ENCODE peak calls at places on chromosomes 12 and 14, in six cellular contexts. Q, F, W, D, N and J are unnamed samples.
A peak's percentile ranks its signal among the peaks of the same experiment; 100 is the strongest.

GRCh38 chr12:94725375-94726168 is 75.2 kb upstream of the TMCC3 start:
- DNase-seq in Q (peak; percentile 45), F (peak; percentile 40), W (peak; percentile 48), D (peak; percentile 38), N (peak; percentile 44), J (no peak)

GRCh38 chr12:65203376-65203775 is 34.0 kb downstream of the LEMD3 start:
- DNase-seq in Q (no peak), F (no peak), W (no peak), D (no peak), N (no peak), J (no peak)

GRCh38 chr12:47602330-47602729 is 103.5 kb downstream of the RPAP3 start:
- DNase-seq in Q (no peak), F (no peak), W (no peak), D (no peak), N (no peak), J (no peak)

GRCh38 chr14:56153271-56153670 is 35.1 kb downstream of the PELI2 start:
- DNase-seq in Q (no peak), F (no peak), W (no peak), D (no peak), N (no peak), J (no peak)

GRCh38 chr12:93322784-93323183 is 54.9 kb upstream of the NUDT4 start:
- DNase-seq in Q (no peak), F (no peak), W (no peak), D (no peak), N (no peak), J (peak; percentile 52)

GRCh38 chr12:67441736-67442346 is 172.7 kb downstream of the CAND1 start:
- DNase-seq in Q (peak; percentile 94), F (peak; percentile 83), W (peak; percentile 93), D (peak; percentile 61), N (peak; percentile 87), J (peak; percentile 48)

GRCh38 chr12:19110541-19110940 is 19.0 kb upstream of the PLEKHA5 start:
- DNase-seq in Q (no peak), F (no peak), W (no peak), D (no peak), N (no peak), J (no peak)

GRCh38 chr12:123559468-123559867 is 24.9 kb upstream of the TMED2 start:
- DNase-seq in Q (no peak), F (no peak), W (no peak), D (no peak), N (no peak), J (no peak)

GRCh38 chr14:91515979-91516378 is 5.9 kb upstream of the PPP4R3A start:
- DNase-seq in Q (peak; percentile 21), F (no peak), W (no peak), D (no peak), N (no peak), J (no peak)

GRCh38 chr12:47989666-47990065 is 14.6 kb downstream of the COL2A1 start:
- DNase-seq in Q (no peak), F (no peak), W (no peak), D (no peak), N (no peak), J (no peak)

GRCh38 chr12:130286041-130286440 is 51.6 kb upstream of the PIWIL1 start:
- DNase-seq in Q (no peak), F (no peak), W (no peak), D (no peak), N (no peak), J (no peak)

GRCh38 chr14:24818823-24819341 is 184.9 kb upstream of the GZMB start:
- DNase-seq in Q (peak; percentile 91), F (no peak), W (no peak), D (no peak), N (no peak), J (no peak)

GRCh38 chr12:56046027-56046780 is 4.5 kb downstream of the RPS26 start:
- DNase-seq in Q (no peak), F (no peak), W (no peak), D (no peak), N (no peak), J (no peak)

GRCh38 chr12:74339211-74339610 is 198.4 kb upstream of the ATXN7L3B start:
- DNase-seq in Q (no peak), F (no peak), W (no peak), D (no peak), N (no peak), J (no peak)

GRCh38 chr12:77377116-77377515 is 311.7 kb upstream of the E2F7 start:
- DNase-seq in Q (no peak), F (no peak), W (no peak), D (no peak), N (no peak), J (no peak)

GRCh38 chr14:104094056-104094708 is 8.7 kb downstream of the ASPG start:
- DNase-seq in Q (no peak), F (no peak), W (no peak), D (no peak), N (no peak), J (no peak)

GRCh38 chr12:52801773-52802172 is 5.9 kb upstream of the KRT3 start:
- DNase-seq in Q (no peak), F (no peak), W (no peak), D (no peak), N (no peak), J (no peak)

GRCh38 chr14:61560323-61560722 is 135.0 kb upstream of the HIF1A start:
- DNase-seq in Q (no peak), F (no peak), W (no peak), D (no peak), N (no peak), J (no peak)

GRCh38 chr14:61557854-61558253 is 137.5 kb upstream of the HIF1A start:
- DNase-seq in Q (no peak), F (no peak), W (no peak), D (no peak), N (no peak), J (no peak)

GRCh38 chr14:61558271-61558670 is 137.0 kb upstream of the HIF1A start:
- DNase-seq in Q (no peak), F (no peak), W (no peak), D (no peak), N (no peak), J (no peak)

GRCh38 chr14:61561144-61561543 is 134.2 kb upstream of the HIF1A start:
- DNase-seq in Q (no peak), F (no peak), W (no peak), D (no peak), N (no peak), J (no peak)

DNA sequence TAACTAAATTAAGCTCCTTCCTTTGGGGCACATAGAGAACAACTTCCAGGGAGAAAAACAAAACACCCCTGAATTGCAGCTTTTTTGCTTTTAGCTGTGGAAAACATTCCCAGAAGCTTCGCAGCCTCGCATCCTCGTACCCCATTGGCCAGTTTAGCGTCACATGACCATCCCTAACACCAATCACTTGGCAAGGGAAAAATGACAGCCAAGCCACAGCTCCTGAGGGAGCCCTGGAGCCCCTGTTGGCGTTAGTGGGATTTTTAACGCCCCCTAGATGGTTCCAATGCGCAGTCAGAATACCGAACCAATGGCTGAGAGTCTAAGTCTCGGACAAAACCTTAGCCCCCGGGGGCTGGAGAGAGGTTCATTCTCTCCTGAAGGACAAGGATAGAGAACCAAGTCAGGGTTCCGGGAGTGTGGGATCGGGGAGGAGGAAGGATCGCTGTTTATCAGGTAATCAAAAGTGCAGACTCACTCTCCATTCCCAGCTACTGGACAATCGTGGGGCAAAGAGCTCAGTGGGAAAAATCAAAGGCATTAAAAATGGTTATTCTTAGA is 135.6 kb upstream of the HIF1A start:
- DNase-seq in Q (no peak), F (no peak), W (no peak), D (peak; percentile 71), N (no peak), J (no peak)
- TF ChIP-seq POLR2A in Q (no peak), F (no peak), W (no peak), D (no peak), N (no peak), J (no peak)

GRCh38 chr12:68808388-68809189 is 612 bp downstream of the MDM2 start:
- DNase-seq in Q (peak; percentile 94), F (peak; percentile 59), W (peak; percentile 88), D (peak; percentile 87), N (peak; percentile 89), J (peak; percentile 69)
- TF ChIP-seq POLR2A in Q (no peak), F (peak; percentile 25), W (peak; percentile 90), D (no peak), N (no peak), J (peak; percentile 47)

DNA sequence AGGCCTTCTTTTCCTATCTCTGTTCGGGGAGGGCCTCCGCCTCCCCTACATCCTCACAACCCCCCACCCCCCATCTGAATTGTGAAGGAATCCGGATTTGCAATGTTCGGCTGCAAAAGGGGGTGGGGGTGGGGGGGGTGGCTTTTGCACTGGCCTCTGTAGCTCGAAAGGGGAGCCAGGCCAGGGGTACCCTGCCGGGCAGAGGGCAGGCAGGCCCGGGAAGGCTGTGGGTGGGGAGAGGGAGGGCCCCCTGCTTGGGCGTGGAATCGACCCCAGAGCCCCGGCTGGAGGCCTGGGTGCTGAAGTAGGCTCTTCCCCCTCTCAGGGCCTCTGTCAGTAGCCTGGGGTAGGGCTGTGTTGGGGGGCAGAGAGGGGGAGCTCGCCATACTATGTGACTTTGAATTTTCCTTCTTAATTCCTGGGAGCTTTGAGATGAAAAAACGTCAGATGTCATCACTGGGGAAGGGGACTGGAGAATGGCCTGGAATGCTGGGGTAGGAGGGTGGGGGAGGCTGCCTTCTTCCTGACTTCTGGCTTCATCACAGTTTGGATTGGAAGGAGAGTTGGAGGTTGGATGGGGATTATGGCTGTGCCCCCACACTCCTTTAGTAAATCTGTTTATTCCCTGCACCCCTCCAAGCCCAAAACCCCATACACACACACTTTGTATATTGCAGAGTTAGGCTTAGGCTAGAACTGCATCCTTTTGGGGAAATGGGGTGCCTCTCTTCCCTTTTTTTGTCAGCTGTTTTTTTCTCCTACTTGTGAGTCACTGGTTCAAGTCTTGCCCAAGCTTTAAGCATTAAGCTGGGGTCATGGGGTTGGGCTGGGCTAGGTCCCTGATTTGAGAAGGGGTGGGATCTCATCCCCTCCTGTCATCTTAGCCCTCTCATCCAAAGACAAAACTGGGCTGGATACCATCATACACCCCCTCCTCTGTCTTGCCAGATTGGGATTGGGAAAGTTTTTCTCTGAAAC is 1.3 kb downstream of the LRP1 start:
- DNase-seq in Q (no peak), F (no peak), W (peak; percentile 51), D (no peak), N (peak; percentile 82), J (peak; percentile 48)
- TF ChIP-seq POLR2A in Q (no peak), F (no peak), W (no peak), D (no peak), N (no peak), J (no peak)

DNA sequence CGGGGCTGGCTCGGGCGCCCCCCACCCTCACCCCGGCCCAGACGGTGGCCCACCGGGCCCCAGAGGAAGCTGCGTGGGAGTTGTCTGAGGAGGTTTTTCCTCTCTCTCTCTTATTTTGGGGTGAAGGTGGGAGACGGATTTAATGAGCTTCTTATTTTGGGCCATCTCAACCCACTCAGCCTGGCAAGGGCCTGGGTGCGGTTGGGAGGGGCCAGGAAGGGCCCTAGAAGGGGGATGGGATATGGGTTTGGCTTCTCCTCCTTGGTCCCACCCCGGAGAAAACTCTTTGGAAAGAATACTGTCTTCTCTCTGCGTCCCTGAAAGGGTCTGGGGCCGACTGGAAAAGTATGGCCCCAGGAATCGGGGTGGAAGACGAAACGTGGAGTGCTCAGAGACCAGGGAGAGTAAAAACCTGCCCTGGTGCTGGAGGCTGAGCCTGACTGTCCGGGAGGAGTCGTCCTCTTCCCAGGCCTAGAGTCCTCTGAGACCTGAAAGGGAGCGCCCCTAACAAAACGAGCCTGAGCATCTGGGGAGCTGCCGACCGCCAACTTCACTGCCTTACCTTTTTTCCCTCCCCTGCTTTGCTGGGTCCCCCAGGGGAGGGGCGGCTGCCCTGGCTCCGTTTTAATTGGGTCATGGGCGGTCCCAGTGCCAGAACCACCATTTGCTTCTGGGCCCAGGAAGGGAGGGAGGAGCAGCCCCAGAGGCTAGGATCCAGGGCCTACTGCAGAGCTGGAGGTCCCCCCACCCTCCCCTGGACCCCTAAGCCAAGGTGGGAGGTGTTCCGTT is 1.6 kb downstream of the MMP14 start:
- DNase-seq in Q (no peak), F (no peak), W (peak; percentile 57), D (no peak), N (peak; percentile 83), J (no peak)
- TF ChIP-seq POLR2A in Q (peak; percentile 45), F (no peak), W (no peak), D (no peak), N (no peak), J (no peak)